ENCODE peak calls at places on chromosomes 13 and 19, in six cellular contexts. T is astrocyte of the hippocampus, G is lower leg skin, H is progenitor cell of endocrine pancreas, R is neural crest cell, E is HEK293T. Y is an unnamed sample.

GRCh38 chr13:44198826-44199225 is 174.8 kb upstream of the SERP2 start:
- DNase-seq in T (peak), G (no peak), H (no peak), R (no peak), E (no peak), Y (no peak)

GRCh38 chr19:18741566-18742121 is 49.5 kb downstream of the COMP start:
- DNase-seq in T (no peak), G (no peak), H (peak), R (no peak), E (no peak), Y (no peak)

GRCh38 chr19:34136127-34136526 is 36.2 kb upstream of the LSM14A start:
- DNase-seq in T (no peak), G (peak), H (no peak), R (no peak), E (no peak), Y (no peak)

GRCh38 chr19:15199652-15200574 is 882 bp downstream of the NOTCH3 start:
- DNase-seq in T (peak), G (no peak), H (peak), R (peak), E (peak), Y (no peak)

GRCh38 chr19:14672043-14672872 is 2.4 kb downstream of the ADGRE3 start:
- DNase-seq in T (no peak), G (peak), H (no peak), R (no peak), E (no peak), Y (no peak)

GRCh38 chr13:113140677-113141590 is 17.5 kb upstream of the PROZ start:
- DNase-seq in T (no peak), G (peak), H (no peak), R (no peak), E (no peak), Y (no peak)

GRCh38 chr13:50594276-50594970 is 249.1 kb downstream of the DLEU7 start:
- DNase-seq in T (no peak), G (no peak), H (peak), R (peak), E (no peak), Y (no peak)

GRCh38 chr13:107827840-107828549 is 387.3 kb downstream of the LIG4 start:
- DNase-seq in T (no peak), G (no peak), H (no peak), R (no peak), E (no peak), Y (no peak)

GRCh38 chr19:8184274-8184673 is 24.9 kb upstream of the CERS4 start:
- DNase-seq in T (no peak), G (no peak), H (no peak), R (no peak), E (no peak), Y (no peak)

GRCh38 chr13:99811067-99811715 is 160.4 kb downstream of the ZIC5 start:
- DNase-seq in T (no peak), G (no peak), H (no peak), R (no peak), E (no peak), Y (no peak)

GRCh38 chr13:30920162-30920561 is 12.3 kb upstream of the TEX26 start:
- DNase-seq in T (no peak), G (no peak), H (no peak), R (no peak), E (no peak), Y (no peak)

GRCh38 chr13:23701646-23702045 is 131.4 kb downstream of the TNFRSF19 start:
- DNase-seq in T (peak), G (peak), H (no peak), R (no peak), E (no peak), Y (no peak)

GRCh38 chr13:28624707-28625432 is 34.1 kb upstream of the POMP start:
- DNase-seq in T (no peak), G (no peak), H (no peak), R (no peak), E (no peak), Y (no peak)

GRCh38 chr19:7916137-7916907 is 1.7 kb downstream of the TGFBR3L start:
- DNase-seq in T (no peak), G (no peak), H (no peak), R (no peak), E (no peak), Y (no peak)

GRCh38 chr19:8242212-8242821 is 33.1 kb downstream of the CERS4 start:
- DNase-seq in T (no peak), G (no peak), H (no peak), R (no peak), E (no peak), Y (no peak)

GRCh38 chr13:50463662-50464061 is 379.8 kb downstream of the DLEU7 start:
- DNase-seq in T (no peak), G (no peak), H (no peak), R (no peak), E (no peak), Y (no peak)

GRCh38 chr13:48749699-48750473 is 96.2 kb downstream of the CYSLTR2 start:
- DNase-seq in T (peak), G (peak), H (peak), R (peak), E (peak), Y (peak)

GRCh38 chr13:97875911-97876310 is 77.6 kb upstream of the IPO5 start:
- DNase-seq in T (no peak), G (no peak), H (no peak), R (no peak), E (no peak), Y (no peak)

GRCh38 chr19:47019431-47020041 is at the start of gene NPAS1:
- DNase-seq in T (peak), G (no peak), H (no peak), R (no peak), E (peak), Y (peak)

Y was measured in RWPE2.